ENCODE peak calls at places on chromosomes 13 and 19, in four cellular contexts. V is Daoy, P is HFF-Myc, E is NCI-H1105. K is an unnamed sample.

GRCh38 chr19:17202249-17202648 is 12.9 kb upstream of the USE1 start:
- DNase-seq in V (peak; percentile 65), P (no peak), E (no peak), K (no peak)

GRCh38 chr13:94342436-94343242 is 136.8 kb downstream of the DCT start:
- DNase-seq in P (no peak), V (no peak), E (no peak), K (no peak)

GRCh38 chr13:109255457-109255856 is 530.9 kb downstream of the IRS2 start:
- DNase-seq in V (no peak), E (no peak), P (no peak), K (no peak)

GRCh38 chr13:49641810-49642291 is 13.5 kb downstream of the ARL11 start:
- DNase-seq in P (peak; percentile 38), V (peak; percentile 31), E (no peak), K (no peak)

GRCh38 chr13:21541980-21542379 is 62.0 kb downstream of the MICU2 start:
- DNase-seq in P (no peak), V (no peak), E (no peak), K (no peak)

GRCh38 chr19:47209323-47210179 is 21.4 kb downstream of the BBC3 start:
- DNase-seq in V (no peak), E (no peak), P (no peak), K (no peak)

GRCh38 chr13:113962975-113963374 is 10.9 kb downstream of the C13orf46 start:
- DNase-seq in P (no peak), E (no peak), V (no peak), K (no peak)

GRCh38 chr19:41409288-41409687 is 11.7 kb downstream of the BCKDHA start:
- DNase-seq in E (no peak), P (peak; percentile 12), V (peak; percentile 56), K (no peak)

GRCh38 chr13:53068841-53069520 is 40.4 kb downstream of the OLFM4 start:
- DNase-seq in V (no peak), P (no peak), E (no peak), K (no peak)

GRCh38 chr13:25783076-25783475 is 268.7 kb downstream of the SHISA2 start:
- DNase-seq in P (no peak), V (no peak), E (no peak), K (no peak)

GRCh38 chr19:38662508-38663155 is 15.2 kb downstream of the ACTN4 start:
- DNase-seq in E (no peak), V (no peak), P (no peak), K (no peak)

GRCh38 chr13:98556968-98557591 is 19.8 kb downstream of the STK24 start:
- DNase-seq in V (peak; percentile 49), P (no peak), E (no peak), K (no peak)

GRCh38 chr19:29323046-29323971 is 110.4 kb upstream of the UQCRFS1 start:
- DNase-seq in P (no peak), V (no peak), E (no peak), K (no peak)

GRCh38 chr19:12578641-12579040 is 27.4 kb upstream of the ZNF564 start:
- DNase-seq in E (no peak), V (no peak), P (no peak), K (no peak)

GRCh38 chr13:113935081-113935511 is 38.8 kb downstream of the C13orf46 start:
- DNase-seq in E (no peak), V (no peak), P (no peak), K (no peak)

GRCh38 chr19:45404557-45405434 is at the start of gene PPP1R13L:
- DNase-seq in P (no peak), V (peak; percentile 65), E (peak; percentile 79), K (peak; percentile 81)